ENCODE peak calls at places on chromosomes 6 and 20, in nine cellular contexts. T is K562, W is PC-9, B is stomach, Q is GM23338, Z is colonic mucosa, U is left lung, O is fibroblast of lung, K is psoas muscle. P is an unnamed sample.

GRCh38 chr20:11083841-11084240 is 410.0 kb upstream of the JAG1 start:
- DNase-seq in T (no peak), W (no peak), B (no peak), Q (no peak), Z (no peak), U (no peak), O (no peak), K (no peak), P (no peak)

GRCh38 chr6:53313784-53314382 is 34.9 kb downstream of the ELOVL5 start:
- DNase-seq in T (peak; percentile 27), W (no peak), B (no peak), Q (no peak), Z (no peak), U (no peak), O (peak; percentile 81), K (no peak), P (no peak)

GRCh38 chr6:44920952-44921491 is 407.1 kb upstream of the RUNX2 start:
- DNase-seq in T (peak; percentile 14), W (no peak), B (no peak), Q (no peak), Z (no peak), U (no peak), O (no peak), K (no peak), P (no peak)

GRCh38 chr20:47790032-47790965 is 5.0 kb upstream of the SULF2 start:
- DNase-seq in T (no peak), W (peak; percentile 89), B (no peak), Q (no peak), Z (no peak), U (no peak), O (peak; percentile 89), K (peak; percentile 42), P (no peak)

GRCh38 chr6:45966340-45966739 is 49.3 kb downstream of the CLIC5 start:
- DNase-seq in T (no peak), W (no peak), B (no peak), Q (no peak), Z (no peak), U (no peak), O (no peak), K (no peak), P (no peak)

GRCh38 chr6:137978252-137978896 is 111.3 kb downstream of the TNFAIP3 start:
- DNase-seq in T (peak; percentile 46), W (peak; percentile 99), B (no peak), Q (no peak), Z (peak; percentile 55), U (no peak), O (no peak), K (no peak), P (peak; percentile 77)

GRCh38 chr6:147065786-147066185 is 138.4 kb upstream of the STXBP5 start:
- DNase-seq in T (no peak), W (no peak), B (no peak), Q (no peak), Z (peak; percentile 35), U (no peak), O (no peak), K (no peak), P (no peak)

GRCh38 chr6:97669191-97669651 is 386.2 kb upstream of the MMS22L start:
- DNase-seq in T (no peak), W (no peak), B (no peak), Q (peak; percentile 47), Z (no peak), U (no peak), O (peak; percentile 28), K (no peak), P (no peak)

GRCh38 chr6:132482595-132482994 is 30.3 kb downstream of the STX7 start:
- DNase-seq in T (no peak), W (no peak), B (no peak), Q (no peak), Z (no peak), U (no peak), O (no peak), K (no peak), P (no peak)

GRCh38 chr6:166402582-166403277 is 20.0 kb upstream of the MPC1 start:
- DNase-seq in T (no peak), W (no peak), B (no peak), Q (no peak), Z (no peak), U (no peak), O (no peak), K (no peak), P (no peak)

GRCh38 chr20:48799315-48800105 is 28.3 kb downstream of the PREX1 start:
- DNase-seq in T (no peak), W (no peak), B (no peak), Q (no peak), Z (no peak), U (no peak), O (no peak), K (no peak), P (no peak)

GRCh38 chr20:48797850-48798747 is 29.7 kb downstream of the PREX1 start:
- DNase-seq in T (no peak), W (no peak), B (no peak), Q (no peak), Z (no peak), U (no peak), O (no peak), K (no peak), P (no peak)

GRCh38 chr20:48795732-48796131 is 32.1 kb downstream of the PREX1 start:
- DNase-seq in T (no peak), W (no peak), B (no peak), Q (no peak), Z (no peak), U (no peak), O (no peak), K (no peak), P (no peak)

GRCh38 chr20:48795058-48795457 is 32.7 kb downstream of the PREX1 start:
- DNase-seq in T (no peak), W (no peak), B (no peak), Q (no peak), Z (no peak), U (no peak), O (no peak), K (no peak), P (no peak)

GRCh38 chr20:48797275-48797825 is 30.4 kb downstream of the PREX1 start:
- DNase-seq in T (no peak), W (no peak), B (no peak), Q (no peak), Z (no peak), U (peak; percentile 83), O (no peak), K (no peak), P (no peak)
- H3K4me1 ChIP-seq in T (peaks cover 7% of the 10 kb centered on the region), W (no peaks in the 10 kb centered on the region), B (no peaks in the 10 kb centered on the region), Q (peaks cover 21% of the 10 kb centered on the region), Z (no peaks in the 10 kb centered on the region), U (peaks cover 86% of the 10 kb centered on the region), O (no peaks in the 10 kb centered on the region), K (peaks cover 12% of the 10 kb centered on the region), P (no peaks in the 10 kb centered on the region)

GRCh38 chr6:154445417-154445816 is 65.1 kb downstream of the CNKSR3 start:
- DNase-seq in T (no peak), W (no peak), B (no peak), Q (no peak), Z (no peak), U (no peak), O (no peak), K (no peak), P (no peak)

GRCh38 chr6:154447929-154448328 is 62.6 kb downstream of the CNKSR3 start:
- DNase-seq in T (no peak), W (no peak), B (no peak), Q (no peak), Z (no peak), U (no peak), O (peak; percentile 36), K (no peak), P (no peak)

GRCh38 chr6:154446984-154447383 is 63.5 kb downstream of the CNKSR3 start:
- DNase-seq in T (no peak), W (no peak), B (no peak), Q (no peak), Z (no peak), U (no peak), O (no peak), K (no peak), P (no peak)

GRCh38 chr6:154450498-154450897 is 60.0 kb downstream of the CNKSR3 start:
- DNase-seq in T (no peak), W (no peak), B (no peak), Q (no peak), Z (no peak), U (no peak), O (no peak), K (no peak), P (no peak)

GRCh38 chr6:154448448-154449096 is 61.9 kb downstream of the CNKSR3 start:
- DNase-seq in T (peak; percentile 41), W (no peak), B (no peak), Q (peak; percentile 43), Z (no peak), U (no peak), O (peak; percentile 86), K (no peak), P (no peak)
- TF ChIP-seq CTCF in T (no peak), W (no peak), B (no peak), Q (no peak), Z (no peak), U (no peak), O (peak; percentile 22), K (peak; percentile 19), P (no peak)

GRCh38 chr20:35317416-35317815 is 25.2 kb upstream of the FAM83C start:
- DNase-seq in T (no peak), W (no peak), B (no peak), Q (no peak), Z (no peak), U (no peak), O (no peak), K (no peak), P (no peak)
- H3K4me1 ChIP-seq in T (peaks cover 4% of the 10 kb centered on the region), W (peaks cover 73% of the 10 kb centered on the region), B (peaks cover 14% of the 10 kb centered on the region), Q (peaks cover 13% of the 10 kb centered on the region), Z (peaks cover 4% of the 10 kb centered on the region), U (peaks cover 11% of the 10 kb centered on the region), O (peaks cover 49% of the 10 kb centered on the region), K (peaks cover 16% of the 10 kb centered on the region), P (peaks cover 58% of the 10 kb centered on the region)

DNA sequence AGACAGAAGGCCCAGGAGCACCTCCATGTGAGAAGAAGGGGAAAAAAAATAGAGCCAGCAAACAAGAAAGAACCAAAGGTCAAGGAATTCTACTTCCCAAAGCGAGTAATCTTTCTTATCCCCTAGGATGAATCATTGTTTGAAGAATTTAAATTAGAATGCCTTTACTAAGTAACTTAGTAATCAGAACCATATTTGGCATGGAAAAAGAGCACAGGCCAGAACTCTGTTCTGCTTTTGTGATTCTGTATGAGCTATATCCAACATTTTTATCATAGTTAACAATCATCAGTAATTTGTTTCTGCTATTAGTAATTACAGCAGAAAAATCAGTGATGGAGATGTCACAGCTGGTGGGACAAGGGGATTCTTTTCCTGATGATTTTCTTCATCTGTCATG is 228.8 kb upstream of the FAM83B start:
- DNase-seq in T (no peak), W (no peak), B (no peak), Q (no peak), Z (no peak), U (no peak), O (peak; percentile 90), K (no peak), P (no peak)
- TF ChIP-seq CTCF in T (no peak), W (no peak), B (no peak), Q (no peak), Z (no peak), U (no peak), O (no peak), K (no peak), P (no peak)

DNA sequence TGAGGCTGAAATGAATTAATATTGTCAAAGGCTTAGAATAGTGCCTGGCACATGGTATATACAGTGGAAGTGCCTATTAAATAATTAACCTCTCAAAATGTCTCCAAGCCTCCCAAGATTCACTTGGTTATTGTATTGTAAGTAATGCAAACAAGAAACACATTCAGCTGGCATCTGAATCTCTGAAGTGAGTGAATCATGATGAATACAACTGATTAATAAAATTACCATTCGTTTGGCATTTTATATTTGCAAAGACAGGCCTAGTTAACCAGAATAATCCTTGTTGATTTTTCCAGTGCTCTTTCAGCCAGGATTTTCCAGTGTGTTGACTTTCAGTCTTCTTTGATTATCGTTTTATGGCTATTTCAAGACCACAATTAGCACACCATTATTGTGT is 20.4 kb downstream of the SLC22A2 start:
- DNase-seq in T (no peak), W (no peak), B (no peak), Q (no peak), Z (no peak), U (no peak), O (no peak), K (no peak), P (no peak)
- H3K4me1 ChIP-seq in T (no peaks in the 10 kb centered on the region), W (peaks cover 19% of the 10 kb centered on the region), B (no peaks in the 10 kb centered on the region), Q (peaks cover 45% of the 10 kb centered on the region), Z (no peaks in the 10 kb centered on the region), U (no peaks in the 10 kb centered on the region), O (no peaks in the 10 kb centered on the region), K (no peaks in the 10 kb centered on the region), P (peaks cover 51% of the 10 kb centered on the region)

P was measured in Caco-2.